ENCODE peak calls at places on chromosomes 4 and X, in nine cellular contexts. B, A, O, K, P, L, X, U and V are unnamed samples.

GRCh38 chr4:3243066-3243775 is 5.7 kb upstream of the MSANTD1 start:
- DNase-seq in B (no peak), A (no peak), O (no peak), K (no peak), P (no peak), L (no peak), X (no peak), U (no peak), V (no peak)

GRCh38 chr4:89284828-89285227 is 22.8 kb downstream of the GPRIN3 start:
- DNase-seq in B (no peak), A (no peak), O (no peak), K (no peak), P (no peak), L (no peak), X (no peak), U (no peak), V (no peak)

GRCh38 chrX:72346306-72346949 is 40.7 kb upstream of the CITED1 start:
- DNase-seq in B (no peak), A (no peak), O (no peak), K (no peak), P (no peak), L (no peak), X (no peak), U (no peak), V (no peak)

GRCh38 chr4:147799986-147800555 is 68.2 kb downstream of the ARHGAP10 start:
- DNase-seq in B (no peak), A (peak; percentile 72), O (no peak), K (no peak), P (no peak), L (no peak), X (peak; percentile 70), U (no peak), V (no peak)

GRCh38 chrX:119121341-119121740 is 6.3 kb downstream of the KIAA1210 start:
- DNase-seq in B (no peak), A (no peak), O (no peak), K (no peak), P (no peak), L (no peak), X (no peak), U (no peak), V (no peak)

GRCh38 chrX:130944230-130944629 is 41.2 kb upstream of the ENOX2 start:
- DNase-seq in B (no peak), A (no peak), O (no peak), K (no peak), P (no peak), L (no peak), X (no peak), U (no peak), V (no peak)

GRCh38 chr4:23934915-23935314 is 45.1 kb upstream of the PPARGC1A start:
- DNase-seq in B (peak; percentile 80), A (no peak), O (peak; percentile 87), K (no peak), P (no peak), L (peak; percentile 98), X (no peak), U (peak; percentile 74), V (peak; percentile 91)

GRCh38 chrX:24023972-24024664 is 2.9 kb downstream of the KLHL15 start:
- DNase-seq in B (peak; percentile 4), A (no peak), O (peak; percentile 8), K (no peak), P (no peak), L (no peak), X (no peak), U (no peak), V (no peak)

GRCh38 chr4:23979534-23979933 is 89.7 kb upstream of the PPARGC1A start:
- DNase-seq in B (no peak), A (no peak), O (no peak), K (no peak), P (no peak), L (no peak), X (no peak), U (no peak), V (no peak)

GRCh38 chrX:54825716-54826428 is 18.3 kb downstream of the MAGED2 start:
- DNase-seq in B (no peak), A (no peak), O (peak; percentile 65), K (no peak), P (no peak), L (no peak), X (no peak), U (no peak), V (no peak)

GRCh38 chr4:183905081-183905592 is at the start of gene STOX2:
- DNase-seq in B (peak; percentile 47), A (no peak), O (peak; percentile 53), K (no peak), P (peak; percentile 84), L (peak; percentile 78), X (no peak), U (peak; percentile 88), V (no peak)

GRCh38 chr4:879730-880079 is 52.4 kb downstream of the GAK start:
- DNase-seq in B (no peak), A (peak; percentile 53), O (no peak), K (no peak), P (no peak), L (no peak), X (no peak), U (no peak), V (no peak)

GRCh38 chrX:81259714-81260395 is 58.0 kb downstream of the SH3BGRL start:
- DNase-seq in B (no peak), A (no peak), O (peak; percentile 37), K (no peak), P (no peak), L (no peak), X (no peak), U (no peak), V (no peak)

GRCh38 chrX:127037179-127037578 is 217.7 kb downstream of the PRR32 start:
- DNase-seq in B (no peak), A (no peak), O (no peak), K (no peak), P (no peak), L (no peak), X (no peak), U (no peak), V (no peak)

DNA sequence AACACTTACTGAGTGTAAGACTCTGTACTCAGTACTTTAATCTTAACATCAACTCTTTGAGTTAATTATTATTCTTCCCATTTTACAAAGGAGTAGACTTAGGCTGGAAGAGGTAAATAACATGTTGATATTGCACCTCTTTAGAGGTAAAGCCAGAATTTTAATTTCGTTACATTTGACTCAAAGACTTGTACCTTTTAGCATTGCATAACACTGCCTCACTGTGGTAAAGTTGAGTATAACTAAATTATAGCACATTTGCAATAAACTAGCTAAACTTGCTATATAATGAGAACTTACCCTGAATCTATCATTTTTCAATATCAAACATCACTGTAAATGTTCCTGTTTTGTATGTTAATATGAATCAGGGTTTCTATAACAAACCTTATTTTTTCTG is 218.5 kb downstream of the PRR32 start:
- DNase-seq in B (no peak), A (no peak), O (no peak), K (no peak), P (no peak), L (no peak), X (no peak), U (no peak), V (no peak)
- TF ChIP-seq CTCF in B (peak; percentile 19), A (no peak), O (peak; percentile 23), K (no peak), P (peak; percentile 37), L (no peak), X (no peak), U (peak; percentile 24), V (no peak)

GRCh38 chr4:155832664-155833063 is 33.4 kb downstream of the ASIC5 start:
- DNase-seq in B (no peak), A (no peak), O (no peak), K (no peak), P (no peak), L (no peak), X (no peak), U (no peak), V (no peak)

DNA sequence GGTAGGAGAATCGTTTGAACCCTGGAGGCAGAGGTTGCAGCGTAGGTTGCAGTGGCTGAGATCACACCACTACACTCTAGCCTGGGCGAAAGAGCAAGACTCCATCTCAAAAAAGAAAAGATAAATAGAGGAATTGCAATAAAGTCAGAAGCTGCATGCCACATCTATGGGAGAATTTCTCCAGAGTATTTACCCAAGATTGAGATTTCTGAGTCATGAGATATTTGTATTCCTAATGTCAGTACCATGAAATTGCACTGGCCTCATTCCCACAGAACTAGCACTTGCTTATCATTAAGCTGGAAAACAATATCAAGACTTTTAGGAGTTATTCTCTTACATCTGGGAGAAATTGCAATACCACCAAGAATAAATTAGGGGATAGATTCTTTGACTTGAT is 37.4 kb downstream of the ASIC5 start:
- DNase-seq in B (no peak), A (no peak), O (no peak), K (no peak), P (no peak), L (no peak), X (no peak), U (no peak), V (no peak)
- TF ChIP-seq CTCF in B (no peak), A (no peak), O (no peak), K (no peak), P (no peak), L (no peak), X (no peak), U (no peak), V (no peak)

DNA sequence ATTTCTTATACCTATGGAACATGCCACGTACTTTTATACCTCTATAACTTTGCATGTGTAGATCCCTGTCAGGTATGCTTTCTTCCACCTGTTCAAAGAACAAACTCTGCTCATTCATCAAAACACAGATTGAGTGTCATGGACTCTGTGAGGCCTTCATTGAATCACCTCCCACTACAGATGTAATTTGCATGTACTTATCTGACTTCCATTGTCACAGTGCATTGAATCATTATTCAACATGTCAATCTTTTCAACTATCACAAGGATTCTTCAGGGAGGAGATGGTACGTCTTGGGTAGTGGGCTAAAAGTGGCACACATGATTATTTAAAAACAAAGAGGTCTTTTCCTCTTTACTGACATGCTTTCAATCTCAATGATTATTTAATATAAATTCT is 24.1 kb downstream of the SPOCK3 start:
- DNase-seq in B (no peak), A (no peak), O (no peak), K (no peak), P (no peak), L (no peak), X (no peak), U (no peak), V (no peak)
- TF ChIP-seq CTCF in B (no peak), A (no peak), O (no peak), K (no peak), P (no peak), L (no peak), X (no peak), U (no peak), V (no peak)

GRCh38 chr4:113290666-113291065 is 241.2 kb downstream of the ANK2 start:
- DNase-seq in B (no peak), A (no peak), O (no peak), K (no peak), P (no peak), L (no peak), X (no peak), U (no peak), V (no peak)

GRCh38 chr4:113293043-113293560 is 243.6 kb downstream of the ANK2 start:
- DNase-seq in B (no peak), A (no peak), O (no peak), K (no peak), P (no peak), L (no peak), X (no peak), U (peak; percentile 27), V (no peak)

GRCh38 chr4:113294910-113295309 is 245.5 kb downstream of the ANK2 start:
- DNase-seq in B (no peak), A (no peak), O (no peak), K (no peak), P (no peak), L (no peak), X (no peak), U (no peak), V (no peak)

GRCh38 chr4:113292371-113293042 is 243.1 kb downstream of the ANK2 start:
- DNase-seq in B (no peak), A (no peak), O (no peak), K (no peak), P (peak; percentile 24), L (no peak), X (no peak), U (peak; percentile 53), V (no peak)

GRCh38 chr4:113293673-113294072 is 244.2 kb downstream of the ANK2 start:
- DNase-seq in B (no peak), A (no peak), O (no peak), K (no peak), P (no peak), L (no peak), X (no peak), U (no peak), V (no peak)
- TF ChIP-seq CTCF in B (no peak), A (no peak), O (no peak), K (no peak), P (no peak), L (no peak), X (no peak), U (no peak), V (no peak)